ENCODE peak calls at places on chromosome 19, in seven cellular contexts. Z, H, C, S, F, J and O are unnamed samples.

GRCh38 chr19:17605761-17606745 is 50.6 kb downstream of the COLGALT1 start:
- DNase-seq in Z (peak), H (peak), C (no peak), S (peak), F (peak), J (peak), O (peak)

GRCh38 chr19:53868091-53868891 is 608 bp downstream of the MYADM start:
- DNase-seq in Z (peak), H (no peak), C (no peak), S (peak), F (no peak), J (no peak), O (no peak)

GRCh38 chr19:39833464-39834286 is at the start of gene DYRK1B:
- DNase-seq in Z (peak), H (peak), C (peak), S (peak), F (peak), J (peak), O (no peak)

GRCh38 chr19:41172297-41173164 is 20.5 kb upstream of the CYP2S1 start:
- DNase-seq in Z (no peak), H (no peak), C (no peak), S (no peak), F (no peak), J (no peak), O (no peak)

GRCh38 chr19:6723738-6724137 is 3.3 kb upstream of the C3 start:
- DNase-seq in Z (no peak), H (no peak), C (no peak), S (no peak), F (no peak), J (no peak), O (no peak)

GRCh38 chr19:5031231-5032100 is 62.6 kb downstream of the KDM4B start:
- DNase-seq in Z (peak), H (peak), C (peak), S (peak), F (peak), J (peak), O (no peak)

GRCh38 chr19:54047626-54048025 is 16.1 kb downstream of the VSTM1 start:
- DNase-seq in Z (no peak), H (no peak), C (no peak), S (no peak), F (no peak), J (no peak), O (no peak)

GRCh38 chr19:34502582-34503545 is 21.3 kb downstream of the WTIP start:
- DNase-seq in Z (no peak), H (no peak), C (no peak), S (no peak), F (no peak), J (no peak), O (no peak)

GRCh38 chr19:41694831-41695635 is 7.0 kb upstream of the CEACAM7 start:
- DNase-seq in Z (no peak), H (no peak), C (no peak), S (peak), F (no peak), J (no peak), O (no peak)

GRCh38 chr19:44180968-44181367 is 16.1 kb downstream of the ZNF226 start:
- DNase-seq in Z (no peak), H (no peak), C (no peak), S (no peak), F (no peak), J (no peak), O (no peak)

GRCh38 chr19:46404884-46405658 is 8.3 kb downstream of the CCDC8 start:
- DNase-seq in Z (peak), H (no peak), C (no peak), S (peak), F (no peak), J (no peak), O (no peak)

GRCh38 chr19:40177286-40178070 is 13.7 kb upstream of the MAP3K10 start:
- DNase-seq in Z (no peak), H (no peak), C (no peak), S (no peak), F (no peak), J (no peak), O (no peak)

GRCh38 chr19:23817519-23817918 is 58.8 kb upstream of the ZNF681 start:
- DNase-seq in Z (peak), H (no peak), C (peak), S (peak), F (peak), J (no peak), O (peak)

GRCh38 chr19:1651548-1652394 is 644 bp downstream of the TCF3 start:
- DNase-seq in Z (peak), H (no peak), C (peak), S (no peak), F (peak), J (no peak), O (no peak)